ENCODE peak calls at places on chromosomes 5 and 9, in four cellular contexts. V is A549, Z is WTC11, G is K562. T is an unnamed sample.

GRCh38 chr5:52801329-52801728 is 13.6 kb downstream of the ITGA1 start:
- DNase-seq in V (no peak), Z (peak; percentile 10), G (peak; percentile 42), T (no peak)

GRCh38 chr9:77605449-77606220 is 42.5 kb downstream of the GNA14 start:
- DNase-seq in V (no peak), Z (no peak), G (no peak), T (no peak)

GRCh38 chr9:94909250-94909894 is 182.9 kb downstream of the AOPEP start:
- DNase-seq in V (peak; percentile 84), Z (no peak), G (no peak), T (no peak)

GRCh38 chr9:76534031-76534430 is 75.0 kb downstream of the GCNT1 start:
- DNase-seq in V (no peak), Z (no peak), G (no peak), T (no peak)

GRCh38 chr9:11551106-11551505 is 938.3 kb upstream of the PTPRD start:
- DNase-seq in V (no peak), Z (no peak), G (no peak), T (no peak)

GRCh38 chr5:103571730-103572129 is 9.1 kb upstream of the NUDT12 start:
- DNase-seq in V (no peak), Z (no peak), G (no peak), T (no peak)

GRCh38 chr9:98625728-98626127 is 83.0 kb downstream of the GABBR2 start:
- DNase-seq in V (no peak), Z (peak; percentile 36), G (no peak), T (no peak)

GRCh38 chr9:116101516-116101915 is 52.1 kb upstream of the PAPPA start:
- DNase-seq in V (peak; percentile 8), Z (no peak), G (no peak), T (no peak)

GRCh38 chr9:33375841-33376321 is 26.5 kb downstream of the AQP7 start:
- DNase-seq in V (no peak), Z (no peak), G (peak; percentile 86), T (no peak)

GRCh38 chr9:134242706-134243105 is 78.3 kb upstream of the RNU6ATAC start:
- DNase-seq in V (no peak), Z (no peak), G (no peak), T (no peak)

GRCh38 chr9:32665101-32665500 is 29.6 kb upstream of the TAF1L start:
- DNase-seq in V (no peak), Z (no peak), G (no peak), T (no peak)

GRCh38 chr5:73031839-73032238 is 76.0 kb downstream of the FCHO2 start:
- DNase-seq in V (no peak), Z (no peak), G (peak; percentile 12), T (no peak)

GRCh38 chr9:83284766-83285165 is 221.8 kb upstream of the RASEF start:
- DNase-seq in V (no peak), Z (no peak), G (no peak), T (no peak)

GRCh38 chr9:136228107-136228875 is 17.3 kb downstream of the QSOX2 start:
- DNase-seq in V (peak; percentile 71), Z (no peak), G (peak; percentile 23), T (peak; percentile 13)

GRCh38 chr5:174191076-174191475 is 145.6 kb downstream of the NSG2 start:
- DNase-seq in V (no peak), Z (no peak), G (no peak), T (no peak)

GRCh38 chr5:74035521-74035937 is 409.5 kb downstream of the ARHGEF28 start:
- DNase-seq in V (peak; percentile 16), Z (peak; percentile 20), G (peak; percentile 25), T (peak; percentile 49)

GRCh38 chr5:61409568-61409967 is 77.5 kb downstream of the ZSWIM6 start:
- DNase-seq in V (peak; percentile 77), Z (no peak), G (peak; percentile 18), T (peak; percentile 50)

GRCh38 chr9:136968333-136969127 is 8.8 kb upstream of the PTGDS start:
- DNase-seq in V (no peak), Z (no peak), G (no peak), T (no peak)

GRCh38 chr5:142717582-142718215 is 31.8 kb upstream of the FGF1 start:
- DNase-seq in V (peak; percentile 33), Z (no peak), G (peak; percentile 30), T (peak; percentile 52)

GRCh38 chr9:28934111-28934510 is 1360.8 kb upstream of the C9orf72 start:
- DNase-seq in V (no peak), Z (no peak), G (no peak), T (no peak)

GRCh38 chr9:12813533-12813932 is 38.7 kb downstream of the LURAP1L start:
- DNase-seq in V (no peak), Z (no peak), G (no peak), T (no peak)

GRCh38 chr9:3858961-3859360 is 333.2 kb upstream of the RFX3 start:
- DNase-seq in V (peak; percentile 21), Z (no peak), G (no peak), T (no peak)

GRCh38 chr9:86096382-86096781 is 3.0 kb downstream of the GOLM1 start:
- DNase-seq in V (no peak), Z (no peak), G (no peak), T (no peak)

GRCh38 chr5:158484246-158484645 is 615.5 kb downstream of the EBF1 start:
- DNase-seq in V (no peak), Z (no peak), G (no peak), T (no peak)

GRCh38 chr9:82488702-82489578 is 500.4 kb downstream of the SPATA31D1 start:
- DNase-seq in V (no peak), Z (no peak), G (no peak), T (peak; percentile 80)

GRCh38 chr5:122723606-122724352 is 51.1 kb upstream of the SNX2 start:
- DNase-seq in V (no peak), Z (no peak), G (no peak), T (no peak)

GRCh38 chr5:58979090-58979489 is 396.2 kb downstream of the RAB3C start:
- DNase-seq in V (no peak), Z (no peak), G (no peak), T (no peak)

GRCh38 chr9:135971892-135972291 is 10.7 kb upstream of the UBAC1 start:
- DNase-seq in V (peak; percentile 38), Z (peak; percentile 98), G (peak; percentile 82), T (peak; percentile 71)

GRCh38 chr9:20495133-20495532 is 127.2 kb downstream of the MLLT3 start:
- DNase-seq in V (no peak), Z (no peak), G (no peak), T (no peak)

GRCh38 chr5:177462021-177462670 is 11.3 kb downstream of the DBN1 start:
- DNase-seq in V (no peak), Z (no peak), G (peak; percentile 55), T (no peak)

GRCh38 chr9:137070201-137070905 is at the start of gene SAPCD2:
- DNase-seq in V (peak; percentile 86), Z (peak; percentile 88), G (peak; percentile 96), T (peak; percentile 88)

GRCh38 chr9:129253820-129254381 is 75.8 kb upstream of the IER5L start:
- DNase-seq in V (no peak), Z (no peak), G (peak; percentile 72), T (no peak)

GRCh38 chr5:64947031-64947430 is 178.3 kb downstream of the CWC27 start:
- DNase-seq in V (no peak), Z (no peak), G (peak; percentile 41), T (peak; percentile 22)

GRCh38 chr5:73743161-73743560 is 117.2 kb downstream of the ARHGEF28 start:
- DNase-seq in V (no peak), Z (no peak), G (no peak), T (no peak)

GRCh38 chr5:102937916-102938315 is 182.0 kb downstream of the GIN1 start:
- DNase-seq in V (no peak), Z (no peak), G (no peak), T (no peak)

GRCh38 chr5:134436523-134437339 is 25.1 kb upstream of the CDKN2AIPNL start:
- DNase-seq in V (peak; percentile 41), Z (no peak), G (peak; percentile 14), T (peak; percentile 64)
- TF ChIP-seq JUN in V (no peak), Z (no peak), G (no peak), T (no peak)

DNA sequence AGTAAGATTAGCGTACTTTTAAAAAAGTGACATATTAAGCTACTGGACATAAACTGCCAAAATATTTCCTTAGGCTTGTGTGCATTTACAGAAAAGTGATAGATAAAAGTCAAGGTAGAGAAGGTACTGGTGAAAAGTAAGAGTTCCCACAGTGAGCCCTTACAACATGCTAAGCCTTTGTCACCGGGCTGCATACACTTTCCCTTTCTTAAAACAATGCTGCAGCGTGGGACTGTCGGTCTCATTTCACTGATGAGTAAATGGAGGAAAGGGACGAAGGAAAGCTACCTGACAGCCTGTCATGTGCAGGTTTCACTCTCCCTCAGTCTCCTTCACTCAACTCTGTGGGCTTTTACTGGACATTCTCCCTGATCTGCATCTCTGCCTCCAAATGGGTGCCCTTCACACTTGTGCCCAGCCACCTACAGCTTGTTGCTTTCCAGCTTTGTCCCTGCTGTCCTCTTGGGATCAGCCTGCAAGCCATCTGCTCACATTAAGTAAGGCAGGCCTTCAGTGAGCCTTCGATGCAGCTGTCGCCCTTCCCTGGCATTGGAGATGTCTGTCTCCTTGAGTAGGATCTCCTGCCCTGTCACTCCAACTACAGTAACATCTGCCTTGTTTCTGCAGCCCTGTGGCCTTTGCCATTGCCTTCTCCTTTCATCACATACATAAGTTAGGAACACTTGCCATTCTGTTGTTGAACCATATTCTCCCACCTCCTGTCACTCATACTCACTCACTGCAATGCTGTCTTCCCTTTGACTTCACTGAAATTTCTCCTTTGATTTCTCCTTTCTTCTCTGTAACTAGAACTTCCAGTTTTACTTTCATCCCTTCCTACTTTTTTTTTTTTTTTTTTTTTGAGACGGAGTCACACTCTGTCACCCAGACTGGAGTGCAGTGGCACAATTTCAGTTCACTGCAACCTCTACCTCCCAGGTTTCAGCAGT is 9.3 kb upstream of the ROPN1L start:
- DNase-seq in V (no peak), Z (no peak), G (no peak), T (no peak)
- TF ChIP-seq HMGXB4 in V (no peak), Z (no peak), G (no peak), T (no peak)

DNA sequence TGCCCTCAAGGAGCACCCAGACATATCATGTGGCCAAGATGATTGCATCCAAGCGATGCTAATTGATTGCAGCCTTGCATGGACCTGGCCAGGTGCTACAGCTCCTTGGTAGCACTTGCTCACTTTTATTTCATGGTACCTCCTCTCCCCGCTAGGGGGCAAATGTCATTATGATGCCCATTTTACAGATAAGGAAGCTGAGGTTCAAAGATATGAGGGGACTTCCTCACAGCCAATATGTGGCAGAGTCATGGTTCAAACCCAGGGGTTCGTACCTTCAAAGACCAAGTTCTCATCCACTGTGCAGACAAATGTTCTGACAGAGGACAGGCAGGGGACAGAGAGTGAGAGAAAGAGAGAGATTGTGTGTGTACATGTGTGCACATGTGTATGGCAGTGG is 21.9 kb upstream of the KCNMB1 start:
- DNase-seq in V (no peak), Z (no peak), G (no peak), T (no peak)
- TF ChIP-seq JUN in V (no peak), Z (no peak), G (no peak), T (no peak)

GRCh38 chr5:178490935-178491632 is 99.1 kb downstream of the COL23A1 start:
- DNase-seq in V (no peak), Z (no peak), G (no peak), T (no peak)

GRCh38 chr5:178492278-178492677 is 97.9 kb downstream of the COL23A1 start:
- DNase-seq in V (no peak), Z (no peak), G (no peak), T (no peak)

GRCh38 chr5:178499352-178499751 is 90.8 kb downstream of the COL23A1 start:
- DNase-seq in V (no peak), Z (no peak), G (no peak), T (no peak)

GRCh38 chr5:178496219-178496618 is 94.0 kb downstream of the COL23A1 start:
- DNase-seq in V (no peak), Z (no peak), G (no peak), T (no peak)

GRCh38 chr5:178496661-178497060 is 93.5 kb downstream of the COL23A1 start:
- DNase-seq in V (no peak), Z (no peak), G (no peak), T (no peak)
- TF ChIP-seq HMGXB4 in V (no peak), Z (no peak), G (no peak), T (no peak)

GRCh38 chr5:41951224-41951623 is 26.1 kb downstream of the FBXO4 start:
- DNase-seq in V (no peak), Z (no peak), G (no peak), T (no peak)
- TF ChIP-seq JUN in V (no peak), Z (no peak), G (no peak), T (no peak)

T was measured in HepG2.